ENCODE peak calls at places on chromosomes 3 and 15, in four cellular contexts. G is mammary epithelial cell, T is heart right ventricle, U is IMR-90. C is an unnamed sample.

GRCh38 chr15:41583795-41584194 is 24.8 kb downstream of the TYRO3 start:
- DNase-seq in G (no peak), T (no peak), U (no peak), C (no peak)

GRCh38 chr3:122576174-122576940 is 1.1 kb upstream of the PARP15 start:
- DNase-seq in G (no peak), T (no peak), U (no peak), C (no peak)

GRCh38 chr3:188152660-188153497 is 1.1 kb upstream of the LPP start:
- DNase-seq in G (peak; percentile 43), T (no peak), U (peak; percentile 73), C (peak; percentile 46)

GRCh38 chr3:11554236-11554610 is 89.5 kb downstream of the VGLL4 start:
- DNase-seq in G (no peak), T (no peak), U (no peak), C (no peak)

GRCh38 chr3:127457094-127457475 is 133.4 kb downstream of the TPRA1 start:
- DNase-seq in G (peak; percentile 83), T (no peak), U (peak; percentile 60), C (peak; percentile 77)

GRCh38 chr3:70742081-70742480 is 429.6 kb upstream of the MDFIC2 start:
- DNase-seq in G (no peak), T (no peak), U (no peak), C (no peak)

GRCh38 chr3:50671331-50671730 is 3.4 kb upstream of the DOCK3 start:
- DNase-seq in G (peak; percentile 71), T (no peak), U (peak; percentile 74), C (peak; percentile 55)

GRCh38 chr3:194250104-194251002 is 100.8 kb downstream of the CPN2 start:
- DNase-seq in G (no peak), T (peak; percentile 88), U (peak; percentile 25), C (no peak)

GRCh38 chr3:107525101-107525953 is 2.6 kb downstream of the BBX start:
- DNase-seq in G (peak; percentile 42), T (peak; percentile 22), U (no peak), C (peak; percentile 10)

GRCh38 chr3:119726909-119727308 is 24.1 kb downstream of the CFAP91 start:
- DNase-seq in G (no peak), T (no peak), U (no peak), C (no peak)

GRCh38 chr3:86451749-86452148 is 539.2 kb downstream of the VGLL3 start:
- DNase-seq in G (no peak), T (no peak), U (no peak), C (no peak)

GRCh38 chr15:52164631-52165265 is 26.4 kb downstream of the GNB5 start:
- DNase-seq in G (no peak), T (no peak), U (peak; percentile 45), C (no peak)

GRCh38 chr3:52054689-52055511 is 1.5 kb downstream of the DUSP7 start:
- DNase-seq in G (no peak), T (peak; percentile 14), U (peak; percentile 15), C (no peak)

GRCh38 chr3:104596551-104596950 is 770.2 kb upstream of the ALCAM start:
- DNase-seq in G (peak; percentile 42), T (no peak), U (peak; percentile 67), C (peak; percentile 67)

GRCh38 chr3:30667250-30667585 is 60.8 kb downstream of the TGFBR2 start:
- DNase-seq in G (no peak), T (no peak), U (no peak), C (no peak)

GRCh38 chr3:53949541-53949940 is 57.9 kb upstream of the SELENOK start:
- DNase-seq in G (no peak), T (no peak), U (no peak), C (no peak)

GRCh38 chr3:139198186-139198585 is 145.6 kb upstream of the MRPS22 start:
- DNase-seq in G (no peak), T (no peak), U (no peak), C (no peak)

GRCh38 chr3:65080432-65080831 is 392.6 kb upstream of the ADAMTS9 start:
- DNase-seq in G (no peak), T (peak; percentile 5), U (no peak), C (no peak)

GRCh38 chr3:175940243-175940642 is 1081.1 kb downstream of the NAALADL2 start:
- DNase-seq in G (no peak), T (no peak), U (peak; percentile 46), C (peak; percentile 1)

GRCh38 chr3:129415378-129415777 is 13.1 kb downstream of the EFCAB12 start:
- DNase-seq in G (no peak), T (no peak), U (no peak), C (no peak)

GRCh38 chr3:63364495-63364894 is 86.4 kb downstream of the SYNPR start:
- DNase-seq in G (peak; percentile 27), T (no peak), U (peak; percentile 42), C (peak; percentile 60)

GRCh38 chr15:83396071-83396470 is 51.1 kb upstream of the SH3GL3 start:
- DNase-seq in G (no peak), T (no peak), U (no peak), C (no peak)

GRCh38 chr15:42736178-42736792 is 643 bp downstream of the CDAN1 start:
- DNase-seq in G (peak; percentile 9), T (no peak), U (no peak), C (no peak)

GRCh38 chr3:53324011-53324544 is 23.3 kb downstream of the DCP1A start:
- DNase-seq in G (no peak), T (peak; percentile 47), U (no peak), C (no peak)

GRCh38 chr15:68205949-68206539 is 912 bp upstream of the CALML4 start:
- DNase-seq in G (no peak), T (peak; percentile 73), U (no peak), C (peak; percentile 42)
- H3K4me3 ChIP-seq in G (no peak overlapping the region), T (peak overlapping the region; percentile 28), U (no peak overlapping the region), C (peak overlapping the region; percentile 22)

DNA sequence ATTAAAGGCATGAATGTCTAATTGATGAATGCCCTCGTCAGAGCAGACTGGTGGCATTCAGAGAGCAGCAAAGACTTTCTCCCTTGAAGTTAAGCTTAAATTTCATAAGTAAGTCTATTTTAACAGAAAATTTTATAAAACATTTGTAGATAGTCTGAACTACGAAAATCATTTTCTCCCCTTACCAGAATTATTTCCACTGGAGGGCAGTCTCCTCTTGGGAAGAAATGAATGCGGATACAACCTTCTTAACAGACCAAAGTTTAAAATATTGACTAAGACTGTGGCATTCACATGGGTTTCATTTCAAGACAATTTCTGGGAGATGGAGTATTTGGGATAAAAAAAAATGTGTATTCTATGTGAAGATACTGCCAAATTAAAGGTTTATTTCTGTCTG is 669.0 kb downstream of the FHIT start:
- DNase-seq in G (no peak), T (no peak), U (no peak), C (no peak)
- TF ChIP-seq CTCF in G (peak; percentile 31), T (no peak), U (peak; percentile 18), C (no peak)

GRCh38 chr3:81951106-81951505 is 189.7 kb upstream of the GBE1 start:
- DNase-seq in G (no peak), T (no peak), U (no peak), C (no peak)

GRCh38 chr3:81958967-81959625 is 197.7 kb upstream of the GBE1 start:
- DNase-seq in G (peak; percentile 1), T (no peak), U (no peak), C (no peak)

GRCh38 chr3:81955908-81956307 is 194.5 kb upstream of the GBE1 start:
- DNase-seq in G (no peak), T (no peak), U (no peak), C (no peak)
- H3K4me3 ChIP-seq in G (no peak overlapping the region), T (no peak overlapping the region), U (no peak overlapping the region), C (no peak overlapping the region)

DNA sequence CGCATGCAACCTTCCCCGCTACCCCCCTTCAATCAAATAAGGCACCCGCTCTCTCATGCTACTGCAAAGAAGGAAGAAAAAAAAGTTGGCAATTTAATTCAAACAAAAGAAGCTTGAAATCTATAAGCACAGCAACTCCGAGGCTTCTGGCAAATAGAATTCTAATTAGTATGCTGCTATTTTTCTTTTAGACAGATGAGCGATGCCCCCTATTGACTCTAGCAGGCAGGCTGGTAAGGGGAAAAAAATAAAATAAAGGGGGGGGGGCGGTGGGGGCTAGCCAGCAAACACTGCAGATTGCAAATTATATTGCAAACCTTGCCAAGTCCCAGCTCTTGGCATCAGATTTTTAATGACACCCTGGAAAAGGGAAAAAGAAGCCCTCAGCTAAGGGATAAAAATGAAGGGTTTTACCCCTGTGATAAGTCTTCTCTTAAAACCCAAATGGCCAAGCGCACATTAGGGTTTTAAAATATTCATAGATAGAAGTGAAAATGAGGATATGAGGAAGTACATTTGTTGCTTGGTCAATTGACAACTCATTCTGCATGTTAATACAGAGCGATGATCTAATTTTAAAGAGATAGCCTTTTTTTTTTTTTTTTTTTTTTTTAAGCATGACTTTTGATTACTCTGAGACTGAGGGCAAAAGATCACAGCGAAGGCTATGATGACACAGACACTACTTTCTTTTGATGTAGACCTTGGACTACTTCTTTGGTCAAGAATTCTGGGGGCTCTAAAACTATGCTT is 255.3 kb downstream of the NR2F2 start:
- DNase-seq in G (no peak), T (no peak), U (peak; percentile 6), C (peak; percentile 7)
- TF ChIP-seq CTCF in G (peak; percentile 39), T (no peak), U (peak; percentile 46), C (peak; percentile 18)

C was measured in bronchial epithelial cell.